ENCODE peak calls at places on chromosomes 2 and 18, in six cellular contexts. K is HepG2, B is breast epithelium, J is endothelial cell of umbilical vein, P is upper lobe of left lung, S is HCT116. Y is an unnamed sample. For H3K36me3, the result is how much of the 10 kb centered on the place peaks cover.

GRCh38 chr2:63310614-63311013 is 260.0 kb downstream of the OTX1 start:
- DNase-seq in K (no peak), B (no peak), J (no peak), P (no peak), S (no peak), Y (no peak)

GRCh38 chr2:238686223-238686622 is 161.7 kb upstream of the TWIST2 start:
- DNase-seq in K (no peak), B (no peak), J (no peak), P (no peak), S (no peak), Y (no peak)

GRCh38 chr2:79832540-79833234 is 319.8 kb downstream of the CTNNA2 start:
- DNase-seq in K (no peak), B (no peak), J (no peak), P (no peak), S (no peak), Y (no peak)

GRCh38 chr2:98049991-98050519 is 36.9 kb upstream of the VWA3B start:
- DNase-seq in K (no peak), B (no peak), J (no peak), P (no peak), S (no peak), Y (no peak)

GRCh38 chr2:183269956-183270355 is 145.7 kb downstream of the NUP35 start:
- DNase-seq in K (no peak), B (no peak), J (peak), P (no peak), S (no peak), Y (no peak)

GRCh38 chr2:208726242-208726641 is 319.6 kb downstream of the PTH2R start:
- DNase-seq in K (no peak), B (no peak), J (no peak), P (no peak), S (no peak), Y (no peak)

GRCh38 chr2:71610671-71611070 is 157.3 kb downstream of the DYSF start:
- DNase-seq in K (no peak), B (peak), J (no peak), P (no peak), S (no peak), Y (peak)

GRCh38 chr2:199581935-199582336 is 124.2 kb upstream of the SATB2 start:
- DNase-seq in K (no peak), B (no peak), J (peak), P (no peak), S (no peak), Y (no peak)

GRCh38 chr2:14632133-14632936 is at the start of gene LRATD1:
- DNase-seq in K (peak), B (peak), J (peak), P (peak), S (no peak), Y (peak)

GRCh38 chr2:99602475-99602874 is 112.7 kb upstream of the REV1 start:
- DNase-seq in K (no peak), B (no peak), J (no peak), P (no peak), S (no peak), Y (no peak)

GRCh38 chr2:238878051-238878735 is 30.3 kb downstream of the TWIST2 start:
- DNase-seq in K (no peak), B (no peak), J (no peak), P (no peak), S (no peak), Y (no peak)

GRCh38 chr2:20425371-20425881 is 21.4 kb upstream of the RHOB start:
- DNase-seq in K (no peak), B (no peak), J (no peak), P (no peak), S (no peak), Y (no peak)

GRCh38 chr18:74459877-74460276 is 2.8 kb upstream of the DIPK1C start:
- DNase-seq in K (no peak), B (no peak), J (no peak), P (no peak), S (no peak), Y (no peak)

GRCh38 chr2:173545364-173545734 is 190.7 kb downstream of the CDCA7 start:
- DNase-seq in K (no peak), B (no peak), J (no peak), P (no peak), S (no peak), Y (no peak)

GRCh38 chr2:100178085-100178788 is 35.8 kb upstream of the AFF3 start:
- DNase-seq in K (peak), B (no peak), J (peak), P (no peak), S (peak), Y (no peak)

GRCh38 chr2:69685321-69686048 is 41.9 kb upstream of the AAK1 start:
- DNase-seq in K (peak), B (no peak), J (peak), P (no peak), S (no peak), Y (no peak)

GRCh38 chr2:152037711-152038110 is 61.1 kb downstream of the CACNB4 start:
- DNase-seq in K (no peak), B (no peak), J (no peak), P (peak), S (no peak), Y (peak)

GRCh38 chr18:24270358-24270936 is 127.2 kb downstream of the OSBPL1A start:
- DNase-seq in K (no peak), B (no peak), J (no peak), P (no peak), S (no peak), Y (no peak)

GRCh38 chr2:150570712-150571111 is 83.2 kb upstream of the RND3 start:
- DNase-seq in K (no peak), B (no peak), J (peak), P (no peak), S (no peak), Y (no peak)

GRCh38 chr2:8582850-8583399 is 98.9 kb upstream of the ID2 start:
- DNase-seq in K (no peak), B (no peak), J (no peak), P (no peak), S (no peak), Y (no peak)

GRCh38 chr2:84483320-84483719 is 24.2 kb upstream of the SUCLG1 start:
- DNase-seq in K (no peak), B (no peak), J (no peak), P (no peak), S (no peak), Y (no peak)

GRCh38 chr2:184611221-184612085 is 13.1 kb downstream of the ZNF804A start:
- DNase-seq in K (no peak), B (no peak), J (peak), P (no peak), S (peak), Y (no peak)

GRCh38 chr2:165687376-165687775 is 106.7 kb downstream of the GALNT3 start:
- DNase-seq in K (no peak), B (no peak), J (no peak), P (no peak), S (no peak), Y (no peak)
- TF ChIP-seq POLR2AphosphoS5 in K (no peak), B (no peak), J (no peak), P (no peak), S (no peak), Y (no peak)

GRCh38 chr2:240762249-240762648 is 57.8 kb downstream of the KIF1A start:
- DNase-seq in K (no peak), B (no peak), J (no peak), P (no peak), S (no peak), Y (no peak)

GRCh38 chr2:240760576-240761246 is 59.3 kb downstream of the KIF1A start:
- DNase-seq in K (peak), B (no peak), J (no peak), P (peak), S (no peak), Y (no peak)

GRCh38 chr2:240757086-240757614 is 62.9 kb downstream of the KIF1A start:
- DNase-seq in K (no peak), B (no peak), J (no peak), P (peak), S (no peak), Y (no peak)

GRCh38 chr2:240760121-240760520 is 59.9 kb downstream of the KIF1A start:
- DNase-seq in K (no peak), B (no peak), J (no peak), P (peak), S (no peak), Y (no peak)

GRCh38 chr2:240759454-240759853 is 60.6 kb downstream of the KIF1A start:
- DNase-seq in K (no peak), B (no peak), J (no peak), P (no peak), S (peak), Y (no peak)
- H3K36me3 ChIP-seq in K (under half), B (under half), J (under half), P (under half), S (under half), Y (under half)

GRCh38 chr2:46275995-46276394 is 21.2 kb upstream of the EPAS1 start:
- DNase-seq in K (no peak), B (no peak), J (peak), P (peak), S (no peak), Y (peak)
- TF ChIP-seq POLR2AphosphoS5 in K (no peak), B (no peak), J (peak), P (peak), S (no peak), Y (peak)

GRCh38 chr2:215382011-215382410 is 53.9 kb downstream of the FN1 start:
- DNase-seq in K (no peak), B (no peak), J (no peak), P (no peak), S (no peak), Y (no peak)

GRCh38 chr2:215382480-215382879 is 53.4 kb downstream of the FN1 start:
- DNase-seq in K (no peak), B (no peak), J (no peak), P (no peak), S (no peak), Y (no peak)

GRCh38 chr2:215384710-215385109 is 51.2 kb downstream of the FN1 start:
- DNase-seq in K (no peak), B (no peak), J (no peak), P (no peak), S (no peak), Y (no peak)

GRCh38 chr2:215386566-215386965 is 49.3 kb downstream of the FN1 start:
- DNase-seq in K (no peak), B (no peak), J (no peak), P (no peak), S (no peak), Y (no peak)

DNA sequence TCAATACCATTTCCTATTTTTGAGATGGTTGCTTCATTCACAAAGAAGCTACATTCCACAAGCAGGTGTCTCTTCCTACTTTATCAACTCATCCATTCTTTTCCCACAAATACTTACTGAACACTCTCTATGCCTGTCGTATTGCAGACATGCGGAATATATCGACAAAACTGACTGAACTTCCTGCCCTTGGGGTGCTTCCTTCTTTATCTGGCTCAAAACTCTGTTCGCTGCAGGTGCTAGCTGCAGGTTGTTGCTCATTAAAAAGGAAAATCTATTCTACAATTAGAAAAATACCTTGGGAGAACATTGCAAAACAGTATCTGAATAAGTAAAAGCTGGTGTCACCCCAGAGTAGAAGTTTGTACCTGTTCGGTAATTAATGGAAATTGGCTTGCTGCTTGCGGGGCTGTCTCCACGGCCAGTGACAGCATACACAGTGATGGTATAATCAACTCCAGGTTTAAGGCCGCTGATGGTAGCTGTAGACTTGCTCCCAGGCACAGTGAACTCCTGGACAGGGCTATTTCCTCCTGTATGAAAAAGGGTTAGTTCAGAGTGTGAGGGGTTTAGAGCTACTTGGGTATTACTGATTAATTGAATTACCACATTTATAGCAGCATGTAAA is 52.1 kb downstream of the FN1 start:
- DNase-seq in K (no peak), B (no peak), J (no peak), P (no peak), S (no peak), Y (no peak)
- H3K36me3 ChIP-seq in K (half or more), B (under half), J (half or more), P (half or more), S (under half), Y (half or more)

GRCh38 chr18:63775166-63775730 is at the start of gene SERPINB7:
- DNase-seq in K (no peak), B (no peak), J (no peak), P (no peak), S (peak), Y (no peak)
- TF ChIP-seq POLR2AphosphoS5 in K (no peak), B (no peak), J (no peak), P (no peak), S (no peak), Y (no peak)

GRCh38 chr2:11788725-11789124 is 42.3 kb downstream of the LPIN1 start:
- DNase-seq in K (no peak), B (no peak), J (no peak), P (no peak), S (no peak), Y (no peak)
- H3K36me3 ChIP-seq in K (half or more), B (under half), J (under half), P (half or more), S (under half), Y (half or more)

GRCh38 chr2:232132179-232132578 is 170.7 kb downstream of the DIS3L2 start:
- DNase-seq in K (no peak), B (no peak), J (no peak), P (no peak), S (no peak), Y (no peak)
- TF ChIP-seq POLR2AphosphoS5 in K (no peak), B (no peak), J (no peak), P (no peak), S (no peak), Y (no peak)